ENCODE peak calls at places on chromosomes 11 and 22, in six cellular contexts. S is skeletal muscle cell; E is mammary epithelial cell; B is CD4-positive, CD25-positive, alpha-beta regulatory T cell; I is T-helper 2 cell; K is hippocampal formation. P is an unnamed sample.

GRCh38 chr11:11717064-11717725 is 95.4 kb upstream of the GALNT18 start:
- DNase-seq in E (peak; percentile 96), K (no peak), I (no peak), B (no peak), S (no peak), P (no peak)

GRCh38 chr11:117597083-117597482 is 199.9 kb downstream of the DSCAML1 start:
- DNase-seq in I (peak; percentile 14), K (no peak), S (no peak), B (peak; percentile 30), E (peak; percentile 18), P (no peak)

GRCh38 chr22:32660292-32660691 is 141.2 kb upstream of the TIMP3 start:
- DNase-seq in K (peak; percentile 36), B (peak; percentile 30), I (peak; percentile 26), E (peak; percentile 62), S (peak; percentile 16), P (peak; percentile 55)

GRCh38 chr22:25542231-25542630 is 22.2 kb upstream of the GRK3 start:
- DNase-seq in E (no peak), K (no peak), I (no peak), B (no peak), S (no peak), P (no peak)

GRCh38 chr11:116503216-116504160 is 269.3 kb downstream of the BUD13 start:
- DNase-seq in K (no peak), E (no peak), S (no peak), I (no peak), B (no peak), P (no peak)

GRCh38 chr11:8694137-8694536 is 11.5 kb downstream of the RPL27A start:
- DNase-seq in E (no peak), I (no peak), K (no peak), B (no peak), S (no peak), P (no peak)

GRCh38 chr11:70547821-70548670 is 149.7 kb downstream of the CTTN start:
- DNase-seq in B (no peak), K (no peak), S (no peak), E (no peak), I (no peak), P (no peak)

GRCh38 chr22:24134090-24134846 is 47.0 kb upstream of the SUSD2 start:
- DNase-seq in B (peak; percentile 31), K (peak; percentile 52), S (no peak), E (no peak), I (peak; percentile 30), P (no peak)

GRCh38 chr11:111731839-111732238 is 34.4 kb downstream of the PPP2R1B start:
- DNase-seq in E (no peak), B (no peak), K (no peak), I (no peak), S (no peak), P (no peak)

GRCh38 chr22:45671051-45671782 is 417 bp upstream of the ATXN10 start:
- DNase-seq in S (no peak), E (no peak), K (no peak), B (no peak), I (no peak), P (no peak)

GRCh38 chr11:117300301-117300700 is 9.2 kb downstream of the BACE1-AS start:
- DNase-seq in E (no peak), B (no peak), S (no peak), K (no peak), I (no peak), P (no peak)

GRCh38 chr22:21015051-21016006 is at the start of gene P2RX6:
- DNase-seq in K (no peak), E (peak; percentile 37), B (no peak), I (no peak), S (no peak), P (no peak)

GRCh38 chr11:61092280-61092766 is 10.0 kb upstream of the CD5 start:
- DNase-seq in I (peak; percentile 34), E (no peak), K (no peak), B (no peak), S (no peak), P (no peak)

GRCh38 chr11:17352925-17353227 is 1.3 kb downstream of the NCR3LG1 start:
- DNase-seq in E (peak; percentile 45), S (no peak), I (peak; percentile 5), B (no peak), K (no peak), P (no peak)

GRCh38 chr11:131005829-131006228 is 89.5 kb upstream of the SNX19 start:
- DNase-seq in E (no peak), I (no peak), S (no peak), B (no peak), K (no peak), P (no peak)

GRCh38 chr11:134503596-134503995 is 91.6 kb upstream of the B3GAT1 start:
- DNase-seq in E (no peak), B (no peak), S (no peak), K (no peak), I (no peak), P (no peak)

GRCh38 chr22:44704159-44705021 is 2.4 kb downstream of the PRR5 start:
- DNase-seq in B (no peak), I (no peak), S (no peak), E (no peak), K (no peak), P (no peak)

GRCh38 chr11:20661445-20661844 is 7.9 kb upstream of the NELL1 start:
- DNase-seq in I (no peak), K (no peak), B (no peak), S (no peak), E (no peak), P (no peak)

GRCh38 chr11:63769044-63769718 is 606 bp upstream of the ZFTA start:
- DNase-seq in E (no peak), B (peak; percentile 17), S (no peak), I (no peak), K (no peak), P (no peak)

GRCh38 chr11:74949748-74950127 is 672 bp downstream of the SPCS2 start:
- DNase-seq in S (no peak), K (no peak), E (no peak), I (no peak), B (no peak), P (no peak)

GRCh38 chr11:118145285-118146227 is 7.1 kb downstream of the SCN4B start:
- DNase-seq in I (peak; percentile 78), S (no peak), K (peak; percentile 76), B (peak; percentile 81), E (peak; percentile 89), P (peak; percentile 65)

GRCh38 chr11:62048101-62048500 is 75.7 kb upstream of the INCENP start:
- DNase-seq in K (no peak), E (peak; percentile 62), B (no peak), I (no peak), S (peak; percentile 16), P (no peak)

GRCh38 chr11:6598555-6598954 is 4.9 kb downstream of the RRP8 start:
- DNase-seq in B (no peak), I (no peak), K (no peak), S (no peak), E (no peak), P (no peak)

GRCh38 chr11:121550247-121551132 is 97.7 kb upstream of the SORL1-AS1 start:
- DNase-seq in K (no peak), S (no peak), I (no peak), B (no peak), E (peak; percentile 78), P (no peak)

GRCh38 chr11:92954003-92954402 is 15.4 kb upstream of the MTNR1B start:
- DNase-seq in S (no peak), K (no peak), E (no peak), I (no peak), B (no peak), P (no peak)

GRCh38 chr22:20024225-20025087 is 3.5 kb downstream of the TANGO2 start:
- DNase-seq in S (no peak), B (no peak), E (no peak), K (no peak), I (no peak), P (no peak)

GRCh38 chr11:111911563-111912401 is at the start of gene CRYAB:
- DNase-seq in I (no peak), E (peak; percentile 93), B (no peak), S (peak; percentile 85), K (peak; percentile 93), P (no peak)

GRCh38 chr11:111777094-111778046 is 11.2 kb upstream of the PPP2R1B start:
- DNase-seq in S (no peak), E (peak; percentile 51), B (peak; percentile 67), K (no peak), I (no peak), P (peak; percentile 46)

P was measured in KG1.